ENCODE peak calls at places on chromosomes 11 and 22, in five cellular contexts. Y, V, O, M and B are unnamed samples.
A peak's percentile ranks its signal among the peaks of the same experiment; 100 is the strongest.

GRCh38 chr11:19931141-19931767 is 218.6 kb downstream of the NAV2 start:
- DNase-seq in Y (no peak), V (no peak), O (no peak), M (no peak), B (no peak)

GRCh38 chr22:22075382-22076163 is 93.0 kb upstream of the TOP3B start:
- DNase-seq in Y (no peak), V (no peak), O (no peak), M (no peak), B (no peak)

GRCh38 chr11:14972581-14973490 is 685 bp upstream of the CALCA start:
- DNase-seq in Y (no peak), V (no peak), O (no peak), M (no peak), B (no peak)

GRCh38 chr22:37418627-37419369 is 8.5 kb downstream of the ELFN2 start:
- DNase-seq in Y (no peak), V (no peak), O (no peak), M (no peak), B (no peak)

GRCh38 chr11:108278546-108278945 is 55.7 kb downstream of the ATM start:
- DNase-seq in Y (peak; percentile 25), V (no peak), O (no peak), M (no peak), B (no peak)

GRCh38 chr11:93648168-93648567 is 13.3 kb upstream of the CEP295 start:
- DNase-seq in Y (no peak), V (no peak), O (no peak), M (no peak), B (no peak)

GRCh38 chr11:35116762-35117588 is 22.0 kb upstream of the CD44 start:
- DNase-seq in Y (peak; percentile 25), V (no peak), O (no peak), M (no peak), B (no peak)

GRCh38 chr11:118552341-118552740 is 13.4 kb downstream of the IFT46 start:
- DNase-seq in Y (no peak), V (no peak), O (no peak), M (no peak), B (no peak)

GRCh38 chr22:24947383-24947782 is 889 bp upstream of the LHFPL7 start:
- DNase-seq in Y (no peak), V (no peak), O (no peak), M (no peak), B (no peak)

GRCh38 chr22:37212174-37212906 is at the start of gene SSTR3:
- DNase-seq in Y (no peak), V (peak; percentile 53), O (no peak), M (no peak), B (no peak)

GRCh38 chr11:134714021-134714656 is 302.1 kb upstream of the B3GAT1 start:
- DNase-seq in Y (no peak), V (no peak), O (no peak), M (no peak), B (no peak)

GRCh38 chr11:131498631-131499053 is 128.2 kb downstream of the NTM start:
- DNase-seq in Y (no peak), V (no peak), O (no peak), M (no peak), B (no peak)

GRCh38 chr22:46929046-46929688 is 166.7 kb downstream of the TBC1D22A start:
- DNase-seq in Y (no peak), V (no peak), O (no peak), M (no peak), B (no peak)

GRCh38 chr11:17578958-17579357 is 31.9 kb downstream of the OTOG start:
- DNase-seq in Y (no peak), V (no peak), O (no peak), M (no peak), B (no peak)

GRCh38 chr11:33016654-33017053 is 976 bp downstream of the DEPDC7 start:
- DNase-seq in Y (no peak), V (no peak), O (no peak), M (no peak), B (no peak)

GRCh38 chr11:129814244-129814992 is 1.2 kb upstream of the TMEM45B start:
- DNase-seq in Y (no peak), V (no peak), O (no peak), M (no peak), B (no peak)

GRCh38 chr11:45896392-45897068 is 10.5 kb downstream of the FREY1 start:
- DNase-seq in Y (no peak), V (no peak), O (no peak), M (no peak), B (no peak)

GRCh38 chr22:38940985-38941384 is 16.4 kb upstream of the APOBEC3A start:
- DNase-seq in Y (no peak), V (no peak), O (no peak), M (no peak), B (no peak)

GRCh38 chr11:71215372-71215965 is 36.9 kb downstream of the SHANK2 start:
- DNase-seq in Y (no peak), V (no peak), O (no peak), M (no peak), B (no peak)

GRCh38 chr22:50545522-50546325 is at the start of gene KLHDC7B:
- DNase-seq in Y (no peak), V (no peak), O (no peak), M (no peak), B (no peak)

GRCh38 chr11:134124660-134125451 is 56.0 kb downstream of the JAM3 start:
- DNase-seq in Y (peak; percentile 66), V (peak; percentile 65), O (no peak), M (no peak), B (no peak)

GRCh38 chr11:17598700-17599459 is 51.8 kb downstream of the OTOG start:
- DNase-seq in Y (peak; percentile 51), V (peak; percentile 69), O (peak; percentile 24), M (peak; percentile 20), B (peak; percentile 30)

GRCh38 chr11:95884364-95884763 is 39.5 kb downstream of the MTMR2 start:
- DNase-seq in Y (no peak), V (no peak), O (no peak), M (no peak), B (no peak)
- TF ChIP-seq POLR2A in Y (no peak), V (no peak), O (no peak), M (no peak), B (no peak)

GRCh38 chr22:29983296-29983917 is 96.9 kb upstream of the HORMAD2 start:
- DNase-seq in Y (no peak), V (no peak), O (no peak), M (no peak), B (no peak)

GRCh38 chr22:29977107-29977506 is 94.1 kb downstream of the MTMR3 start:
- DNase-seq in Y (no peak), V (no peak), O (no peak), M (no peak), B (no peak)

GRCh38 chr22:29975494-29975893 is 92.5 kb downstream of the MTMR3 start:
- DNase-seq in Y (no peak), V (no peak), O (no peak), M (no peak), B (no peak)

DNA sequence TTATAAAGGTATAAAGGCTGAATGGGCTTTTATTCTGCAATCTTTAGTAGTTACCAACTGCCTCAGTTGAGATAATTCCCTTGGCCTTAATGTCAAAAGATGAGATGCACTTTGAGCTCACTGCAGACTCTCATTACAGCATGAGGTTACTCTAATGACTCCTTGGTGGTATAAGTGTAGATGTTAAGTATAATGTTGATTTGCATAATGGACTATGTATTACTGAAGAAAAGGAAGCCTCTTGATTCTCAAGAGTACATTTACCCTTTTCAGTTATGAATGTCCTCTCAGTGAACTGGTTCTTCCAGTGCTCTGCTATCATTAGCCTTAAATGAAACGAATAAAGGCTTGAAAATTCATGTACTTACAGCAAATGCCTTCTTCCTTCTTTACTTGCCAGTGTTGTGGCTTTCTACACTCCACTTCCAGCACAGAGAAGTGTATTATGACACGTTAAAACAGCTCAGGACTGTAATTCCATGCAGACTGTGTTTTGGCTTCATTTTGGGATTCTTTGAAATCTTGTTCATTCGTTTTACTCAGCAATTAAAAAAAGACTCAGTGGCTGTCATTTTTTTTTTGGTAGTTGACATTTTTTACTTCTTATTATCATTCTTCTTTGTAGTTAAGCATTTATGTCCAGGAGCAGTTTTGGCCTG is 96.8 kb downstream of the MTMR3 start:
- DNase-seq in Y (no peak), V (no peak), O (no peak), M (no peak), B (no peak)
- H3K27ac ChIP-seq in Y (no peak overlapping the region), V (peak overlapping the region; percentile 36), O (no peak overlapping the region), M (peak overlapping the region; percentile 62), B (no peak overlapping the region)

GRCh38 chr11:121023848-121024751 is at the start of gene TBCEL:
- DNase-seq in Y (peak; percentile 90), V (peak; percentile 90), O (peak; percentile 56), M (peak; percentile 61), B (peak; percentile 62)
- TF ChIP-seq POLR2A in Y (peak; percentile 37), V (peak; percentile 64), O (peak; percentile 27), M (no peak), B (no peak)

DNA sequence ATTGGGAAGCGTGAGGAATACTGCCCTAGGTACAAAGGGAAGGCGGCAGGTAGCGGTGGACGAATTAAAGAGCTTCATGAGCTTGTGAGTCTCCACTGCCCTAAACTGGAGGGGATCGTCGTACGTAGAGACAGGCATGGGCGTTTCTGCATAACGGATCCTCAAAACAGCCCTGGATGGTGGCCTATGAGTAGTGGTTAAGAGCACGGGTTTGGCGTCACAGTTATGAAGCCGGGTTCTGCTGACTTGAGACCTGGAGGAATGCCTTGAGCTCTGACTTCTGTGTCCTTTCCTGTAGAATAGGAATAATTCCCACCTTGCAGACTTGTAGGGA is 335 bp downstream of the TMEM138 start:
- DNase-seq in Y (no peak), V (peak; percentile 48), O (no peak), M (no peak), B (no peak)
- H3K27ac ChIP-seq in Y (peak overlapping the region; percentile 100), V (peak overlapping the region; percentile 95), O (peak overlapping the region; percentile 97), M (peak overlapping the region; percentile 95), B (peak overlapping the region; percentile 99)

DNA sequence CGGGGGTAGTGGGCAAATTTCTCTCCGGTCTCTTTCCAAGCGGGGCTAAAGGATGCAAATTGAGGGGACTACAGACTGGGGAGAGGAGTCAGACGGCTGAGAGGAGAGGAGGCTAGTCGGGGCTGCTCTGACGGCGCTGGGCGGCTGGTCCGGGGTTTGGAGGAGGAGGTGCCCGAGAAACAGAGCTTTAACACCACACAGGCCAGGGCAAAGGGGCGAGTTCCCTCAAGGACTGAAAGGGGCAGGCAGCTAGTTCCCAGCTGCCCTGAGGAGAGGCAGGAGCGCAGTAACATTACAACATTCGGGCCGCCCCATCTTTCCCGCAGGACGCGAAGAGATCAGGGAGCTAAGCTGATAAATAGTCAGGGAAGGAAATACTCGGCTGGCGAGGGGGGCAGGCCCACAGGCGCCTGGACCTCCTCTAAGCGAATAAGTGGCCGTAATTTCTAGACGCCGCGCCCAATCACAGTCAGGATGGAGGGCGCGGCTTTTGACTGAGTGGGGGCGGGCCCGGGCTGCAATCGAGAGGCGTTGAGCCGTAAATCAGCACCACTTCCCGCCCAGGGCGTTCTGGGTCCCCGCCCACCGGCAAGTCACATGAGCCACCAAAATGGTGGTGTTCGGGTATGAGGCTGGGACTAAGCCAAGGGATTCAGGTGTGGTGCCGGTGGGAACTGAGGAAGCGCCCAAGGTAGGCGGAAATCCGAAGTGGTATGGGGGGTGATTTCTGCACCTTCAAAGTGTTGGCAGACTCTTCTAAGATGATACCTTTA is at the start of gene TMEM126B:
- DNase-seq in Y (peak; percentile 98), V (peak; percentile 99), O (peak; percentile 91), M (peak; percentile 98), B (peak; percentile 97)
- TF ChIP-seq POLR2A in Y (peak; percentile 96), V (peak; percentile 92), O (peak; percentile 81), M (peak; percentile 24), B (peak; percentile 91)